ENCODE peak calls at places on chromosomes 5 and 9, in seven cellular contexts. O is esophagus squamous epithelium; K is H9; U is CD4-positive, alpha-beta memory T cell; R is CD4-positive, alpha-beta T cell; T is colonic mucosa; X is right atrium auricular region. M is an unnamed sample. For H3K9me3, the result is how much of the 10 kb centered on the place peaks cover.

GRCh38 chr9:126671381-126671831 is 57.7 kb downstream of the LMX1B start:
- DNase-seq in O (no peak), R (no peak), K (no peak), U (no peak), X (no peak), T (no peak), M (no peak)

GRCh38 chr5:172179032-172179989 is 8.7 kb downstream of the STK10 start:
- DNase-seq in X (no peak), U (peak), R (no peak), O (no peak), K (peak), T (peak), M (peak)

GRCh38 chr5:98454904-98455303 is 318.6 kb upstream of the RGMB start:
- DNase-seq in K (no peak), O (no peak), R (no peak), X (no peak), U (no peak), T (no peak), M (no peak)

GRCh38 chr5:176396330-176396729 is 7.8 kb downstream of the HIGD2A start:
- DNase-seq in T (no peak), K (no peak), R (no peak), O (no peak), X (no peak), U (no peak), M (no peak)

GRCh38 chr5:55604611-55605067 is 69.9 kb upstream of the PLPP1 start:
- DNase-seq in R (no peak), T (no peak), O (no peak), K (no peak), X (peak), U (no peak), M (no peak)

GRCh38 chr9:78860806-78861475 is 564.0 kb downstream of the PSAT1 start:
- DNase-seq in U (no peak), T (no peak), R (no peak), K (no peak), X (no peak), O (no peak), M (no peak)

GRCh38 chr5:98637607-98638006 is 135.9 kb upstream of the RGMB start:
- DNase-seq in X (no peak), R (no peak), T (no peak), O (no peak), K (no peak), U (no peak), M (no peak)

GRCh38 chr5:16897800-16898199 is 38.3 kb downstream of the MYO10 start:
- DNase-seq in O (no peak), K (no peak), R (no peak), T (no peak), X (no peak), U (no peak), M (no peak)

GRCh38 chr9:135746565-135746964 is 44.6 kb downstream of the KCNT1 start:
- DNase-seq in O (no peak), T (no peak), X (no peak), R (no peak), U (no peak), K (no peak), M (no peak)

GRCh38 chr5:89606901-89607554 is 724.0 kb upstream of the MEF2C start:
- DNase-seq in K (no peak), U (no peak), X (no peak), R (no peak), T (no peak), O (no peak), M (no peak)

GRCh38 chr5:96354237-96354636 is 78.8 kb downstream of the PCSK1 start:
- DNase-seq in R (no peak), T (no peak), U (no peak), K (no peak), O (no peak), X (no peak), M (no peak)

GRCh38 chr9:12554636-12555035 is 138.5 kb upstream of the TYRP1 start:
- DNase-seq in K (peak), U (no peak), R (no peak), T (no peak), X (no peak), O (no peak), M (no peak)

GRCh38 chr5:163381832-163382231 is 55.6 kb upstream of the CCNG1 start:
- DNase-seq in T (no peak), U (no peak), O (no peak), K (no peak), R (no peak), X (no peak), M (no peak)

DNA sequence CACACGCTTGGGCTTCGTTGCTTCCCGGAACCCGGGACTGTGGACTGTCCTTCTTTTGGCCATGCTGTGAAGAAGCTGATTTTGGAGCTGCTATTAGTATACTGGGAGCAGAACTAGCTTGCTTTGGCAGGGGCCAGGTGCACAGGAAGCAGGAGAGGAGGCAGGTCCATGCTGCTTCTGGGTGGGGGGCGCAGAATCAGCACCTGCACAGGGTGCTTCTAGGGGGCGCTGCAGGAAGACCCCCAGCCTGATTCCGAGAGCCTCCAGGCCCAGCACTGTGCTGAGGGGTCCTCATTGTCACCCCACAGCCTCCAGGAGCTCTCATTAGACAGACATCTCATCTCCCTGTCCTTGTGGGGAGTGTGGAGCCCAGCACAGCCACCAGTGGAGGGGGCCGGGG is 252.6 kb upstream of the IRX4 start:
- DNase-seq in X (no peak), R (no peak), U (no peak), T (no peak), O (no peak), K (peak), M (no peak)
- H3K9me3 ChIP-seq in X (under half), R (under half), U (under half), T (under half), O (under half), K (under half), M (under half)

GRCh38 chr5:141269195-141269594 is 24.0 kb downstream of the PCDHB15 start:
- DNase-seq in O (no peak), U (no peak), X (no peak), K (no peak), R (no peak), T (no peak), M (no peak)
- H3K9me3 ChIP-seq in O (half or more), U (half or more), X (under half), K (under half), R (half or more), T (under half), M (under half)

DNA sequence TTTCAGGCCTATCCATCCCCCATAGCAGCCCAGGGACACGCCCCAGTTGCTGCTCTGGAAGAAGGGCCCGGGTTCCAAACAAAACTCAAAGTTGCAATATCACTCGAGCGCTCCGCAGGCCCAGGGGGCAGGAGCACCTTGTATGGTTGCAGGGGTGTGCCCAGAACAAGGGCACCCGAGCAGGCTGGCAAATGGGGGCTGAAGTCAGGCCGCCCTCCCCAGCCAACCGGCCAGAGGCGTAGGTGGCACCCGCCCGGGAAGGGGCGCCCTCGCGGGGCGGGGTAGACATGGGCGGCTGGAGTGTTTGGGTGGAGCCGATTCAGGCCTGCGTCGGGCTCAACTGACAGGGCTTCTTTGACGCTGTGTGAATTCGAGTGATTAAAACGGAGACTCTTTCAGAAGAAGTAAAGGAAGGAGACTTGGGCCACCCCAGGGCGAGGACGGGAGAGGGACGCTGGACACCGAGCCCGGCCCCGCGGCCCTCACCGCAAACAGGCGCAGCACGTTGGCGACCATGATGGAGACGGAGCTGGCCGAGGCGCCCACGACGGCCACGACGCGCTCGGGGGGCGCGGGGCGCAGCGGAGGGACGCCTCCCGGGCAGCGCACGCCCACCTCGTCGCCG is 1.1 kb downstream of the GRM6 start:
- DNase-seq in O (no peak), R (no peak), X (no peak), U (no peak), K (no peak), T (no peak), M (no peak)
- H3K9me3 ChIP-seq in O (under half), R (under half), X (under half), U (under half), K (under half), T (under half), M (under half)

DNA sequence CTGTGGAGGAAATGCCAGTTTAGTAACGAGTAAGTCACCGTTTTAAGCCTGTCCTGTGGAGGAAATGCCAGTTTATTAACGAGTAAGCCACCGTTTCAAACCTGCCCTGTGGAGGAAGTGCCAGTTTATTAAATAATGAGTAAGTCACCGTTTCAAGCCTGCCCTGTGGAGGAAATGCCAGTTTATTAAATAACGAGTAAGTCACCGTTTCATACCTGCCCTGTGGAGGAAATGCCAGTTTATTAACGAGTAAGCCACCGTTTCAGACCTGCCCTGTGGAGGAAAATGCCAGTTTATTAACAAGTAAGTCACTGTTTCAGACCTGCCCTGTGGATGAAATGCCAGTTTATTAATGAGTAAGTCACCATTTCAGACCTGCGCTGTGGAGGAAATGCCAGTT is 18.9 kb upstream of the PDCD6 start:
- DNase-seq in X (no peak), T (no peak), K (no peak), U (no peak), R (no peak), O (no peak), M (no peak)
- H3K9me3 ChIP-seq in X (under half), T (under half), K (under half), U (under half), R (under half), O (under half), M (under half)

M was measured in T-helper 17 cell.